ENCODE peak calls at places on chromosomes 6 and 20, in seven cellular contexts. Y is adrenal gland, X is NB4, H is gastrocnemius medialis, L is tibial nerve, F is transverse colon, B is body of pancreas. C is an unnamed sample.

GRCh38 chr6:21508753-21509152 is 84.8 kb upstream of the SOX4 start:
- DNase-seq in Y (no peak), X (no peak), H (no peak), L (no peak), F (no peak), B (no peak), C (no peak)

GRCh38 chr20:32858189-32858588 is 534 bp upstream of the EFCAB8 start:
- DNase-seq in Y (no peak), X (no peak), H (no peak), L (no peak), F (no peak), B (no peak), C (no peak)

GRCh38 chr6:150152891-150153876 is 10.3 kb downstream of the PPP1R14C start:
- DNase-seq in Y (no peak), X (no peak), H (no peak), L (no peak), F (no peak), B (no peak), C (no peak)

GRCh38 chr6:36793296-36793912 is 45.8 kb downstream of the CPNE5 start:
- DNase-seq in Y (no peak), X (no peak), H (no peak), L (no peak), F (no peak), B (no peak), C (no peak)

GRCh38 chr20:58141496-58141895 is 87.0 kb downstream of the ANKRD60 start:
- DNase-seq in Y (no peak), X (no peak), H (no peak), L (no peak), F (no peak), B (no peak), C (no peak)

GRCh38 chr6:75089921-75090320 is 115.9 kb downstream of the COL12A1 start:
- DNase-seq in Y (no peak), X (no peak), H (no peak), L (no peak), F (no peak), B (no peak), C (no peak)

GRCh38 chr20:4802522-4802921 is 80.8 kb downstream of the PRND start:
- DNase-seq in Y (no peak), X (no peak), H (no peak), L (no peak), F (no peak), B (no peak), C (no peak)

GRCh38 chr6:15955484-15955883 is 173.4 kb upstream of the MYLIP start:
- DNase-seq in Y (no peak), X (no peak), H (no peak), L (no peak), F (no peak), B (no peak), C (no peak)

GRCh38 chr6:65280060-65280459 is 427.0 kb downstream of the EYS start:
- DNase-seq in Y (no peak), X (no peak), H (no peak), L (no peak), F (no peak), B (no peak), C (no peak)

GRCh38 chr6:144417686-144418085 is 132.6 kb downstream of the UTRN start:
- DNase-seq in Y (no peak), X (no peak), H (no peak), L (no peak), F (no peak), B (no peak), C (no peak)

GRCh38 chr20:25179439-25180089 is 15.9 kb upstream of the ENTPD6 start:
- DNase-seq in Y (no peak), X (no peak), H (no peak), L (no peak), F (no peak), B (no peak), C (no peak)

GRCh38 chr6:158255280-158255973 is 56.8 kb upstream of the TULP4 start:
- DNase-seq in Y (no peak), X (no peak), H (no peak), L (no peak), F (no peak), B (no peak), C (no peak)

GRCh38 chr6:82841309-82841708 is 224.3 kb downstream of the UBE3D start:
- DNase-seq in Y (no peak), X (no peak), H (no peak), L (no peak), F (no peak), B (no peak), C (no peak)

GRCh38 chr6:137602871-137603270 is 108.7 kb upstream of the OLIG3 start:
- DNase-seq in Y (no peak), X (no peak), H (no peak), L (no peak), F (no peak), B (no peak), C (no peak)

GRCh38 chr6:122790740-122791679 is 2.0 kb downstream of the SMPDL3A start:
- DNase-seq in Y (peak), X (no peak), H (no peak), L (peak), F (no peak), B (no peak), C (no peak)

GRCh38 chr6:17638212-17638611 is 38.1 kb downstream of the FAM8A1 start:
- DNase-seq in Y (no peak), X (no peak), H (no peak), L (no peak), F (no peak), B (no peak), C (no peak)

GRCh38 chr6:32340242-32340641 is 31.5 kb downstream of the TSBP1 start:
- DNase-seq in Y (no peak), X (no peak), H (no peak), L (no peak), F (no peak), B (no peak), C (no peak)
- TF ChIP-seq CTCF in Y (no peak), X (no peak), H (no peak), L (no peak), F (no peak), B (no peak), C (no peak)

GRCh38 chr6:41578714-41579610 is 32.8 kb downstream of the FOXP4 start:
- DNase-seq in Y (no peak), X (no peak), H (no peak), L (no peak), F (peak), B (no peak), C (no peak)

GRCh38 chr6:41575598-41575997 is 29.4 kb downstream of the FOXP4 start:
- DNase-seq in Y (no peak), X (no peak), H (no peak), L (no peak), F (no peak), B (no peak), C (no peak)

GRCh38 chr6:41576667-41577066 is 30.5 kb downstream of the FOXP4 start:
- DNase-seq in Y (no peak), X (no peak), H (no peak), L (no peak), F (no peak), B (peak), C (no peak)

GRCh38 chr6:41577356-41577864 is 31.2 kb downstream of the FOXP4 start:
- DNase-seq in Y (no peak), X (no peak), H (no peak), L (no peak), F (no peak), B (no peak), C (no peak)

GRCh38 chr6:41577865-41578713 is 31.9 kb downstream of the FOXP4 start:
- DNase-seq in Y (peak), X (peak), H (no peak), L (no peak), F (no peak), B (peak), C (no peak)
- TF ChIP-seq POLR2A in Y (no peak), X (no peak), H (no peak), L (no peak), F (no peak), B (peak), C (no peak)

GRCh38 chr6:84779380-84779779 is 15.0 kb upstream of the TBX18 start:
- DNase-seq in Y (no peak), X (no peak), H (no peak), L (no peak), F (no peak), B (no peak), C (no peak)
- TF ChIP-seq CTCF in Y (no peak), X (peak), H (no peak), L (no peak), F (no peak), B (no peak), C (no peak)

GRCh38 chr20:31605902-31606677 is 1.0 kb downstream of the ID1 start:
- DNase-seq in Y (peak), X (peak), H (no peak), L (no peak), F (peak), B (no peak), C (no peak)

GRCh38 chr20:31607640-31608255 is 2.7 kb downstream of the ID1 start:
- DNase-seq in Y (no peak), X (no peak), H (no peak), L (no peak), F (no peak), B (no peak), C (no peak)

GRCh38 chr20:31608256-31608980 is 3.3 kb downstream of the ID1 start:
- DNase-seq in Y (peak), X (peak), H (peak), L (peak), F (peak), B (peak), C (no peak)

GRCh38 chr20:31606678-31606927 is 1.5 kb downstream of the ID1 start:
- DNase-seq in Y (no peak), X (no peak), H (no peak), L (no peak), F (peak), B (no peak), C (no peak)

DNA sequence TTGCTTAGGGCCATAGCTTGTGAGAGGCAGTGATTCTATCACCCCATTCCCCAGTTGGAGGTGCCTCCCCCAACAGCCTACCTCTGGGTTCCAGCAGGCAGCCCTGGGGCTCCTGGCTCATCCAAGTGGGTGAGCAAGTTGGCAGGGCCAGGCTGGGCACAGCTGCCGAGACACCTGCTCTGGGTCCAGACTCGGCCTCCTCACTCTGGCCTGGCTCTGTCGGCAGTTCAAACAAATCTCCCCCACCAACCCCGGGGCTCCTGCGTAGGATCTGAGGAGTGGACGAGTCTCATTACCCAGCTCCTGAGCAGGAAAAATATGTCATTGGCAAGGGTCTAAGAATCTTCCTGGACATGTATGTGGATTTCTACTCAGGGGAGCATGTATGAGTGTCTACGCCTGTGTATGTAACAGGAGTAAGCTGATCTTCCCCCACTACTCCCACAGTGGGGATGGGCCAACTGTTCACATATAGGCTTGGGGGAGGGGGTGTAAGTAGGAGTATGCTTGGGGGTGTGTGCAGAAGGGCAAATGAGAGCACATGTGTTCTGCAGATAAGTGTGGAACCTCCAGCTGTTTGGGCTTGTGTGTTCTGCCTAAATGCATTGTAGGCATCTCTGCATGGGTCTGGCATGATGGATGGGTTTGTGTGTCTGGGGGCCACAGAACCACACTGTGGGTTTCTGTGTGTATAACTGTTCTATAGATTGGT is 2.0 kb downstream of the ID1 start:
- DNase-seq in Y (no peak), X (no peak), H (no peak), L (no peak), F (peak), B (no peak), C (peak)
- TF ChIP-seq POLR2A in Y (no peak), X (no peak), H (no peak), L (no peak), F (peak), B (peak), C (peak)

GRCh38 chr6:44006123-44006871 is 121.0 kb downstream of the MRPL14 start:
- DNase-seq in Y (peak), X (no peak), H (no peak), L (no peak), F (no peak), B (no peak), C (no peak)

GRCh38 chr6:44003345-44004061 is 123.7 kb downstream of the MRPL14 start:
- DNase-seq in Y (no peak), X (no peak), H (no peak), L (no peak), F (no peak), B (peak), C (peak)

GRCh38 chr6:44005507-44005903 is 121.7 kb downstream of the MRPL14 start:
- DNase-seq in Y (peak), X (no peak), H (peak), L (no peak), F (no peak), B (no peak), C (no peak)

GRCh38 chr6:44004136-44004535 is 123.1 kb downstream of the MRPL14 start:
- DNase-seq in Y (no peak), X (no peak), H (no peak), L (no peak), F (no peak), B (no peak), C (no peak)

DNA sequence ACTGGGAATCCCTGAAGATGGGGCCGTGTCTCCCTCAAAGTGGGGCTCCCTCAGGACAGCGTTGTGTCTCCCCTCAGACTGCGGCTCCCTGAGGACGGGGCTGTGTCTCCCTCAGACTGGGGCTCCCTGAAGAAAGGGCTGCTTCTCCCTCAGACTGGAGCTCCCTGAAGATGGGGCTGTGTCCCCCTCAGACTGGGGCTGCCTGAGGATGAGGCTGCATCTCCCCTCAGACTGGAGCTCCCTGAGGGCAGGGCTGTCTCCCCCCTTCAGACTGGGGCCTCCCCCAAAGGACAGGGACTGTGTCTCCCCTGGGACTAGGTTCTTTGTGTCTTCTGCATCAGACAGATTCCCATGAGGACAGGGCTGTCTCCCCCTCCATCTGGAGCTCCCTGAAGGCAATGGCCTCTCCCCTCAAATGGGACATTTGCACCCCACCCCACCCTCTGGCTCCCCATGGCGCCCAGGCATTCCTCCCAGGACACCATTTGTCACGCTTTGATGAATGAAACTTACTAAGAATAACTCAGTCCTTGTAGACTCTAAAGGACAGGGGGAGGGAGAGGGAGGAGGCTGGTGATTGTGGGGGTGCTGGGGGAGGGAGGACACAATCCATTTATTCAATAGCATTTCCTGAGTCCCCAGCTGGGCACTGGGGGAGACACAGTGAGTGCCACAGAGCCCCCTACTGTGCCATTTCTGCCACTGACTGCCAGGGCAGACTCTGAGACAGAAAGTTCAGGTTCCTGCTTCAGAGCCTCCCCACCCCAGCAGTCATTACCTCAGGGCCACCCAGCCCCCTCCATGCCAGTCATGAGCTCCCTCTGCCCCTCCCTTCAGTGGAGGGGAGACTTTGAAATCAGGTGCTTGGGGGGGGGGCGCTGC is 122.4 kb downstream of the MRPL14 start:
- DNase-seq in Y (peak), X (peak), H (no peak), L (no peak), F (no peak), B (peak), C (no peak)
- TF ChIP-seq CTCF in Y (no peak), X (peak), H (no peak), L (no peak), F (no peak), B (peak), C (no peak)